ENCODE peak calls at places on chromosome 10, in seven cellular contexts. B, Q, J, A, P, G and V are unnamed samples.

GRCh38 chr10:16950686-16951681 is 133.8 kb upstream of the RSU1 start:
- DNase-seq in A (no peak), P (no peak), B (peak), Q (no peak), J (peak), G (no peak), V (peak)

GRCh38 chr10:131858118-131858515 is 42.7 kb upstream of the PPP2R2D start:
- DNase-seq in B (no peak), P (no peak), G (no peak), Q (no peak), J (no peak), A (no peak), V (no peak)

GRCh38 chr10:94687625-94688248 is 4.2 kb downstream of the CYP2C18 start:
- DNase-seq in B (no peak), J (no peak), P (no peak), G (no peak), A (no peak), Q (no peak), V (no peak)

GRCh38 chr10:99836711-99837110 is 54.3 kb downstream of the ABCC2 start:
- DNase-seq in J (no peak), G (no peak), P (no peak), A (no peak), Q (no peak), B (no peak), V (no peak)

GRCh38 chr10:87865201-87866025 is 2.0 kb downstream of the PTEN start:
- DNase-seq in Q (no peak), B (no peak), J (no peak), G (no peak), A (no peak), P (no peak), V (peak)

GRCh38 chr10:127243490-127244272 is 47.3 kb upstream of the INSYN2A start:
- DNase-seq in G (peak), A (peak), P (no peak), Q (no peak), B (peak), J (peak), V (peak)

GRCh38 chr10:7388602-7389001 is 22.2 kb downstream of the SFMBT2 start:
- DNase-seq in B (no peak), A (no peak), P (no peak), Q (no peak), G (no peak), J (no peak), V (no peak)

GRCh38 chr10:112805701-112806100 is 144.3 kb upstream of the TCF7L2 start:
- DNase-seq in G (no peak), B (no peak), A (no peak), J (no peak), P (no peak), Q (no peak), V (no peak)

GRCh38 chr10:43076876-43077420 is at the start of gene RET:
- DNase-seq in Q (no peak), P (no peak), G (no peak), J (no peak), A (peak), B (no peak), V (peak)

GRCh38 chr10:55629792-55630490 is 731.1 kb downstream of the ZWINT start:
- DNase-seq in J (no peak), A (no peak), P (no peak), Q (no peak), G (no peak), B (peak), V (no peak)

GRCh38 chr10:19466709-19467108 is 349.5 kb upstream of the PLXDC2 start:
- DNase-seq in G (no peak), J (no peak), Q (no peak), B (no peak), P (no peak), A (no peak), V (no peak)

GRCh38 chr10:814536-815302 is 116.8 kb downstream of the LARP4B start:
- DNase-seq in P (no peak), Q (no peak), B (no peak), J (no peak), G (no peak), A (no peak), V (no peak)

GRCh38 chr10:120950103-120950561 is 99.0 kb downstream of the WDR11 start:
- DNase-seq in P (no peak), G (no peak), B (no peak), J (no peak), A (no peak), Q (no peak), V (no peak)

GRCh38 chr10:12943425-12943824 is 58.1 kb downstream of the CCDC3 start:
- DNase-seq in B (no peak), P (no peak), G (no peak), J (no peak), A (no peak), Q (no peak), V (no peak)

GRCh38 chr10:11755512-11756247 is 13.5 kb downstream of the ECHDC3 start:
- DNase-seq in B (no peak), G (no peak), A (no peak), J (no peak), P (no peak), Q (no peak), V (no peak)

GRCh38 chr10:96511044-96511945 is 2.4 kb downstream of the TLL2 start:
- DNase-seq in G (peak), A (peak), J (peak), Q (no peak), P (no peak), B (peak), V (peak)

GRCh38 chr10:15579605-15580004 is 140.1 kb downstream of the ITGA8 start:
- DNase-seq in A (no peak), Q (no peak), G (no peak), B (peak), P (no peak), J (no peak), V (peak)

GRCh38 chr10:44564801-44565200 is 179.9 kb upstream of the CXCL12 start:
- DNase-seq in B (no peak), Q (no peak), P (no peak), G (no peak), A (no peak), J (no peak), V (no peak)